ENCODE peak calls at places on chromosomes 7 and 10, in five cellular contexts. J is lung, R is ovary, F is psoas muscle, E is heart left ventricle. V is an unnamed sample.

GRCh38 chr10:24974978-24975377 is 22.6 kb upstream of the PRTFDC1 start:
- DNase-seq in J (no peak), R (peak), F (peak), E (peak), V (no peak)

GRCh38 chr7:114703677-114704076 is 218.2 kb upstream of the MDFIC start:
- DNase-seq in J (no peak), R (no peak), F (peak), E (no peak), V (no peak)

GRCh38 chr10:127018298-127018650 is 113.0 kb downstream of the DOCK1 start:
- DNase-seq in J (no peak), R (no peak), F (no peak), E (no peak), V (no peak)

GRCh38 chr7:135169936-135170222 is 628 bp downstream of the CYREN start:
- DNase-seq in J (no peak), R (no peak), F (no peak), E (no peak), V (no peak)

GRCh38 chr7:151046603-151047573 is 1.4 kb upstream of the ASIC3 start:
- DNase-seq in J (peak), R (peak), F (peak), E (no peak), V (no peak)

GRCh38 chr7:123615344-123615743 is 13.7 kb downstream of the ASB15 start:
- DNase-seq in J (no peak), R (no peak), F (no peak), E (no peak), V (no peak)

GRCh38 chr10:71266918-71267442 is 52.1 kb upstream of the SLC29A3 start:
- DNase-seq in J (no peak), R (no peak), F (no peak), E (peak), V (no peak)

GRCh38 chr10:44498222-44498621 is 113.3 kb upstream of the CXCL12 start:
- DNase-seq in J (no peak), R (no peak), F (no peak), E (no peak), V (no peak)

GRCh38 chr10:2650328-2650727 is 417.0 kb upstream of the PFKP start:
- DNase-seq in J (no peak), R (no peak), F (no peak), E (no peak), V (no peak)

GRCh38 chr7:110386914-110387313 is 704.0 kb upstream of the LRRN3 start:
- DNase-seq in J (no peak), R (no peak), F (no peak), E (no peak), V (peak)

GRCh38 chr10:23053036-23053435 is 42.3 kb upstream of the MSRB2 start:
- DNase-seq in J (peak), R (no peak), F (no peak), E (no peak), V (no peak)

GRCh38 chr7:101017099-101017777 is 2.6 kb upstream of the MUC17 start:
- DNase-seq in J (peak), R (peak), F (peak), E (peak), V (peak)

GRCh38 chr7:3942778-3943177 is 641.7 kb downstream of the SDK1 start:
- DNase-seq in J (no peak), R (no peak), F (no peak), E (no peak), V (no peak)

GRCh38 chr7:92641921-92642511 is 51.8 kb upstream of the FAM133B start:
- DNase-seq in J (no peak), R (no peak), F (no peak), E (no peak), V (no peak)

GRCh38 chr10:114380060-114380459 is 24.2 kb downstream of the AFAP1L2 start:
- DNase-seq in J (no peak), R (no peak), F (no peak), E (no peak), V (no peak)

GRCh38 chr7:77199008-77199966 is at the start of gene FGL2:
- DNase-seq in J (peak), R (peak), F (peak), E (peak), V (no peak)

GRCh38 chr10:29658984-29659769 is 24.4 kb upstream of the SVIL start:
- DNase-seq in J (peak), R (peak), F (peak), E (peak), V (peak)

GRCh38 chr10:98959486-98959885 is 276.2 kb downstream of the HPSE2 start:
- DNase-seq in J (no peak), R (no peak), F (no peak), E (no peak), V (no peak)

GRCh38 chr10:97689637-97690036 is 2.6 kb upstream of the AVPI1 start:
- DNase-seq in J (peak), R (no peak), F (no peak), E (no peak), V (peak)

GRCh38 chr7:157297071-157297638 is 39.6 kb upstream of the DNAJB6 start:
- DNase-seq in J (no peak), R (no peak), F (no peak), E (no peak), V (no peak)

GRCh38 chr10:4635394-4635793 is 190.6 kb upstream of the AKR1E2 start:
- DNase-seq in J (no peak), R (no peak), F (no peak), E (no peak), V (no peak)

GRCh38 chr7:122136639-122137253 is 7.3 kb downstream of the AASS start:
- DNase-seq in J (no peak), R (no peak), F (no peak), E (no peak), V (no peak)
- H3K4me3 ChIP-seq in J (peak), R (peak), F (peak), E (peak), V (peak)

GRCh38 chr7:30026229-30027064 is at the start of gene FKBP14:
- DNase-seq in J (peak), R (peak), F (peak), E (peak), V (peak)

GRCh38 chr7:30029696-30030095 is 1.5 kb downstream of the PLEKHA8 start:
- DNase-seq in J (no peak), R (no peak), F (no peak), E (no peak), V (no peak)

GRCh38 chr7:30027915-30028748 is at the start of gene PLEKHA8:
- DNase-seq in J (peak), R (peak), F (peak), E (peak), V (peak)

GRCh38 chr7:30027065-30027456 is 559 bp upstream of the FKBP14 start:
- DNase-seq in J (no peak), R (no peak), F (no peak), E (no peak), V (no peak)

DNA sequence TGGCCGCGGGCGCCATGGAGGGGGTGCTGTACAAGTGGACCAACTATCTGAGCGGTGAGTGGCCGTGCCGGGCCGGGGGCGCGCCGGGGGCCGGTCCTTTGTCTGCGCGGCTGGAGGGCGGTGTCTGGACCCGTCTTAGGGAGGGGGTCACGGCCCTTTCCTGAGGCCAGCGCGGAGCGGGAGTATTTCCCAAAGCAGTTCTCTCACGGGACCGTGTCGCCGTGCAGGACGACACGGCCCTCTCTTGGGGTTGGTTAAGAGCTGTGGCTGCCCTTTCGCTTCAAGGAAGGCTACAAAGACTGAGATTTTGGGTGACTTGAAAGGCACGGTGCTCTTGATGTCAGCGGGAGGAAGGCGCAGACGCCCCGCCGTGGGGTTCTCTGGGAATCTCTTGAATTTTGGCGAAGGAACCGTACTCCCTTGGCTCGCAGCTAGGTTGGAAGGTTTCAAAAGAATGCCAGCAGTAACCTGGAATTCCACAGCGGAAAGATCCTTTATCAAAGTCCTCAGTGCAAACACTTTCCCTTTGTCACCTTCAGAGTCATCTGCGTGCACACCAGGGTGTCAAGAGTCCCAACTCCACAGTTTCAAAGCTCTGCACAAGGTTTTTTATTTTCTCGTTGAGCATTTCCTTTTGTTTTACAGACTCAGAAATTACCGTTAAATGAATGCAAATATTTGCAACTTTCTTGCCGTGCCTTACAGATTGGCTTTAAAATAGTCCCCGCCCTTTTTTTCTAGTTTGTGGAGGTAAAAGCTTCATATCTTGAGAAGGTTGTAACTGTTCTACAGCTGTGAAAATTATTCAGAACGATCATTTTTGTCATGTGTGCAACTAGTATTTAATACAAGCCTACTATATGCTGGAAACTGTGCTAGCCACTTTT is 780 bp downstream of the PLEKHA8 start:
- DNase-seq in J (peak), R (no peak), F (no peak), E (no peak), V (peak)
- TF ChIP-seq CTCF in J (no peak), R (no peak), F (no peak), E (no peak), V (no peak)

GRCh38 chr10:21172774-21173432 is 275.8 kb upstream of the NEBL start:
- DNase-seq in J (no peak), R (no peak), F (peak), E (peak), V (no peak)

GRCh38 chr10:21171936-21172773 is 275.0 kb upstream of the NEBL start:
- DNase-seq in J (no peak), R (no peak), F (no peak), E (no peak), V (no peak)

GRCh38 chr10:21173964-21174669 is 277.0 kb upstream of the NEBL start:
- DNase-seq in J (peak), R (peak), F (peak), E (peak), V (peak)

GRCh38 chr10:21174670-21175495 is 277.8 kb upstream of the NEBL start:
- DNase-seq in J (no peak), R (no peak), F (no peak), E (no peak), V (no peak)

DNA sequence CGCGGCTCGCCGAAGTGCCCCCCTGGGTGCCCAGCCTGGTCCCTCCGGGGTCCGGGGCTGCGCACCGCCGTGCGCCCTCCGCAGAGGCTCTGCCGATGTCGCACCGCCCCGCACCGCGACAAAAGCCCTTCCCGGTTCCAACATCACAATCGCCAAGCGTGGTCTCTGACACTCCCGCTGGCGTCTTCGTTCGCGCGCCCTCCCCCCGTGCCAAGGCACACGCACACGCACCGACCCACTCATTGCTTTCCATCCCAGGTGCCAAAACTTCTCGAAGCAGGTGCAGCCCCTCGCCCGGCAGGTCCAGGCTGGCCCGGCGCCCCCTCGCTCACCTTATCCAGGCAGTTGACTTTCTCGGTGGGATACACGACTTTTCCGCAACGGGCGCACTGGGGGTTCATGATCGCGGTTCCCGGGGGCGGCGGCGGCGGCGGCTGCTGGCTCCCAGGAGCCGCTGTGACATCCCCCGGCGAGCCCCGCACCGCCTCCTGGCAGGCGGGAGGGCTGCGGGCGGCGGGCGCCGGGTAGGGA is 276.4 kb upstream of the NEBL start:
- DNase-seq in J (no peak), R (no peak), F (peak), E (peak), V (no peak)
- H3K27ac ChIP-seq in J (peak), R (no peak), F (no peak), E (peak), V (no peak)

GRCh38 chr7:129898007-129898406 is 54.8 kb downstream of the UBE2H start:
- DNase-seq in J (no peak), R (no peak), F (no peak), E (no peak), V (no peak)

GRCh38 chr7:129898502-129899160 is 54.1 kb downstream of the UBE2H start:
- DNase-seq in J (no peak), R (no peak), F (no peak), E (no peak), V (no peak)

DNA sequence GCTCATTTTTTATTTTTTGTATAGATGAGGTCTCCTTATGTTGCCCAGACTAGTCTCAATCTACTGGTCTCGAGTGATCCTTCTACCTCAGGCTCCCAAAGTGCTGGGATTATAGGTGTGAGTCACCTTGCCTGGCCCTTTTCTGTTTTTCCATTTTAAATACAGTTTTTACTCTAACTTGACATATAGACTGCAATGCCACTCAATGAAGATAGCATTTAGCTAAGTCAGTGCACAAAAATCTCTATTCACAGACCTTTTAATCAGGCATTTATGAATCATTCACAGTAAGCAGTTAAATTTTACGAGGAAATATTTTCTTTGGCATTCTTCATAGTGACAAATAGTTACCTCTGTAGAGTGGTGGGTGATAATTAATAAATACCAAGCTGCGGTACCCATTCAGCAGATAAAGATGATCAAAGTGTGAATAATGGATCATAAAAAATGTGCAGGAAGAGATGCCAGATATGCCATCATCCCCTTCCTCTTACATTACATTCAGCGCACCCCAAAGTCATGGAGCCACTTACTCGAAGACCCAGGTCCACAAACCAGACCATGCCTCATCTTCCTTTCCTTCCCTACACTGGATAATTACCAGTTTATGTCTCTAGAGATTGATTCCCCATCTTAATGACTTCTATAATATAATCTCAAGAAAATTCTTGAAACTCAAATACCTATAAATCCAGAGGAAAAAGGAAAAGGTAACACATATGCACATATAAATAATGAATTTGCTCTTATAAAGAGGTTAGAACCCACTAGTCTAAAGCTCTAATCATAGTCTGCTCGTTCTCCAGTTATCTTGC is 56.0 kb downstream of the UBE2H start:
- DNase-seq in J (no peak), R (no peak), F (no peak), E (no peak), V (no peak)
- H3K4me3 ChIP-seq in J (no peak), R (no peak), F (no peak), E (no peak), V (no peak)

DNA sequence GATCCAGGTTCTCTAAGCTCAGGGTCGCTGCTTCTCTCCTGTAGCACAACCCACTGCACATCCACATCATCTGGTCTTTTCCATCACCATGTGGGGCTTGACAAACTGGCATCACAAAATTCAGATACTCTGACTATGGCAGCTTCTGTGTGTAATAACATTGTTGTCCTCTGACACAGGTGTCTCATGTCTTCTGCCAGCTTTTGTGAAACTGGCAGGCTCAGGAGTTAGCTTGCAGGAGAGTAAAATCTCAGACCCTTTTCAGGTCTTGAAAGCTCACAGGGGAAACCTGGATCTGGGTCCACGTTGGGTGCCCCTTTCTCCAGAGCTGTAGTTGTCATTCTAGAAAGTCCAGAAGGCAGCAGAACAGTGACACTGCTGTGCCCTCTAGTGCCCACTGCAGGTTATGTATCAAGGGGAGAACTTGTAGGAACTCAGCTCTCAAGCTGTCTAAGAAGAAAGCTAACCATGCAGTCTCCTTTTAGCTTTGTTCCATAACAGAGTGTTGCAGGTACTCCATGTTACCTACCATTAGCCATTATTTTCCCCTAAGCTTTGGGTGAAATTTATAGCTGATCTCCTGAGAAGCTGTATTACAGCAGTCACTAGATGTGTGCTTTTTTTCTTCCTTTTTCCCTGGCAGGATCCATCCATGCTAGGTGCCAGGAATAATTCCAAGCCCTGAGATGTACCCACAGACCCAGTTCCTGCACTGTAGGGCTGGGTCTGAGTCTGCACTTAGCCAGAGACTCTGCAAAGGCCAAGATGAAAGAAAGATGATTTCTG is 102.7 kb downstream of the ZNF248 start:
- DNase-seq in J (no peak), R (no peak), F (no peak), E (no peak), V (no peak)
- TF ChIP-seq CTCF in J (no peak), R (no peak), F (peak), E (peak), V (peak)

DNA sequence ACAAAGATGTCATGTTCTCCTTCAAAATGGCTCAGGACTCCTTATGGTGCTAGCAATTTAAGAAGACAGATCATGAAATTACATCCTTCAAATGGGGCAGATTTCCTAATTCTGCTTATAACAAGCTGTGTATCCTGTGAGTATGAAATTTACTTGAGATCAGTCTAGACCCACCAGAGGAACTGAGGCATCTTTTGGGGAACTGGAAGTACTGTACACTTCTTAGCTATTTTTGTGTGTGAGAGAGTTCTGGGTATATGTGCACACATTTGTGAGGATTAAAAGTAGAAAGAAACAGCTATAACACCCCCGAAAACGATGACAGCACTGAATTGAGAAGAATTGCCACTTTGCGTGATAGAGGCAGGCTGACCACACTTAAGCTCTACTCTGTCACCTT is 187.0 kb upstream of the CCDC6 start:
- DNase-seq in J (no peak), R (no peak), F (no peak), E (no peak), V (no peak)
- H3K27ac ChIP-seq in J (no peak), R (no peak), F (no peak), E (no peak), V (no peak)

GRCh38 chr10:17428616-17429097 is 25.7 kb downstream of the ST8SIA6 start:
- DNase-seq in J (no peak), R (no peak), F (no peak), E (no peak), V (no peak)

GRCh38 chr10:17427201-17427600 is 27.2 kb downstream of the ST8SIA6 start:
- DNase-seq in J (no peak), R (no peak), F (no peak), E (no peak), V (no peak)

GRCh38 chr10:17426263-17426600 is 28.2 kb downstream of the ST8SIA6 start:
- DNase-seq in J (no peak), R (no peak), F (no peak), E (no peak), V (no peak)

GRCh38 chr10:17429490-17429889 is 24.9 kb downstream of the ST8SIA6 start:
- DNase-seq in J (no peak), R (no peak), F (no peak), E (no peak), V (no peak)

GRCh38 chr10:17428096-17428615 is 26.2 kb downstream of the ST8SIA6 start:
- DNase-seq in J (no peak), R (no peak), F (no peak), E (no peak), V (no peak)
- H3K4me3 ChIP-seq in J (no peak), R (no peak), F (no peak), E (no peak), V (no peak)

V was measured in RWPE2.